ENCODE peak calls at places on chromosomes 11 and 22, in six cellular contexts. S is GM23338; T is CD4-positive, alpha-beta memory T cell; D is cardiac muscle cell; K is esophagus squamous epithelium; J is body of pancreas. Q is an unnamed sample. For H3K4me1, the result is how much of the 10 kb centered on the place peaks cover.

GRCh38 chr22:49364398-49364797 is 463.3 kb downstream of the BRD1 start:
- DNase-seq in K (no peak), J (no peak), D (no peak), S (no peak), T (no peak), Q (no peak)

GRCh38 chr11:61587951-61588695 is 7.2 kb upstream of the SYT7 start:
- DNase-seq in K (no peak), T (peak), S (peak), J (peak), D (no peak), Q (peak)

GRCh38 chr22:25111579-25112517 is 87.8 kb upstream of the CRYBB3 start:
- DNase-seq in K (no peak), D (no peak), J (peak), T (no peak), S (peak), Q (peak)

GRCh38 chr11:78228467-78228866 is 39.7 kb downstream of the USP35 start:
- DNase-seq in D (peak), J (no peak), T (peak), S (peak), K (no peak), Q (peak)

GRCh38 chr11:59266491-59266890 is 53.8 kb upstream of the MPEG1 start:
- DNase-seq in T (no peak), S (no peak), J (no peak), K (no peak), D (no peak), Q (no peak)

GRCh38 chr11:63869171-63869591 is 30.3 kb downstream of the MARK2 start:
- DNase-seq in T (no peak), D (no peak), K (no peak), J (peak), S (no peak), Q (no peak)

GRCh38 chr11:22976146-22976545 is 115.9 kb upstream of the CCDC179 start:
- DNase-seq in J (peak), D (peak), K (no peak), T (no peak), S (no peak), Q (peak)

GRCh38 chr11:84437129-84438123 is 1151.3 kb upstream of the CCDC90B start:
- DNase-seq in S (peak), K (no peak), D (no peak), T (no peak), J (peak), Q (peak)

GRCh38 chr11:131923309-131923708 is 552.9 kb downstream of the NTM start:
- DNase-seq in K (no peak), T (no peak), J (no peak), D (no peak), S (no peak), Q (no peak)

GRCh38 chr11:10122337-10123197 is 171.5 kb downstream of the SBF2 start:
- DNase-seq in J (no peak), K (no peak), D (peak), T (no peak), S (peak), Q (peak)

GRCh38 chr11:70040869-70041501 is 37.1 kb upstream of the ANO1 start:
- DNase-seq in K (no peak), D (no peak), S (no peak), T (no peak), J (no peak), Q (no peak)

GRCh38 chr22:46021577-46021976 is 44.6 kb upstream of the WNT7B start:
- DNase-seq in T (no peak), K (no peak), S (no peak), J (peak), D (no peak), Q (no peak)

GRCh38 chr11:68550485-68550817 is 89.9 kb downstream of the PPP6R3 start:
- DNase-seq in S (no peak), J (no peak), D (peak), K (no peak), T (no peak), Q (no peak)

GRCh38 chr11:7622731-7623130 is 50.6 kb downstream of the CYB5R2 start:
- DNase-seq in K (no peak), T (no peak), S (no peak), J (no peak), D (no peak), Q (no peak)

GRCh38 chr11:99773646-99774045 is 752.9 kb downstream of the CNTN5 start:
- DNase-seq in T (no peak), J (no peak), D (peak), K (no peak), S (no peak), Q (peak)

GRCh38 chr22:30228509-30229359 is 17.8 kb downstream of the LIF start:
- DNase-seq in K (no peak), T (no peak), J (no peak), S (no peak), D (no peak), Q (peak)

DNA sequence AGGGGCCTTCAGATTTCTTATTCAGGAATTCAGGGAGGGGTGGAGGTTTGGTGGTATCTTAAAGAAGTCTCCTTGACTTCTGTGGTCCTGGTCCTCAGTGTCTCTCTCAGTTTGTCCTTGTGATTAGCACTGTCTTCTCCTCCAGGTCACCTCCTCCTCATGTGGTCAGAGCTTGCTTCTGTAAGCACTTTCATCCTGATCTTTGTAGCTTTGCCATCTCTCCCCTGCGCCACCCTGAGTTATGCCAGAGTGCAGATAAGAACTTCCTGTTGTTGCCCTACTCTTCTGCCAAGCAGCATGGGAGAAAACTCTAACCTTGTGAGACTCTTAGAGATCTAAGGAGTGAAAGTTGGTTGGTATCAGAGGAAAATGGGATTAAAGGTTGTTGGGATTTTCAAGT is 30.9 kb downstream of the MICAL2 start:
- DNase-seq in T (no peak), K (no peak), D (no peak), S (no peak), J (no peak), Q (no peak)
- H3K4me1 ChIP-seq in T (half or more), K (half or more), D (under half), S (under half), J (under half), Q (under half)

GRCh38 chr11:130177782-130178181 is 18.2 kb downstream of the ST14 start:
- DNase-seq in S (no peak), T (no peak), D (no peak), K (no peak), J (no peak), Q (no peak)
- H3K4me1 ChIP-seq in S (under half), T (under half), D (under half), K (half or more), J (half or more), Q (under half)

GRCh38 chr11:133713844-133714243 is 131.5 kb downstream of the SPATA19 start:
- DNase-seq in J (no peak), K (no peak), D (no peak), T (no peak), S (no peak), Q (no peak)
- H3K4me1 ChIP-seq in J (under half), K (under half), D (under half), T (under half), S (under half), Q (under half)

GRCh38 chr11:121111053-121111724 is 10.1 kb downstream of the TECTA start:
- DNase-seq in S (no peak), J (no peak), D (no peak), K (no peak), T (no peak), Q (no peak)

GRCh38 chr11:121112498-121113455 is 11.7 kb downstream of the TECTA start:
- DNase-seq in J (peak), T (peak), S (peak), D (peak), K (no peak), Q (peak)

GRCh38 chr11:121106812-121107211 is 5.8 kb downstream of the TECTA start:
- DNase-seq in S (no peak), J (no peak), K (no peak), T (no peak), D (no peak), Q (no peak)

GRCh38 chr11:121108413-121108812 is 7.4 kb downstream of the TECTA start:
- DNase-seq in S (no peak), T (no peak), J (no peak), D (no peak), K (no peak), Q (no peak)

GRCh38 chr11:121109916-121110656 is 9.0 kb downstream of the TECTA start:
- DNase-seq in S (no peak), J (no peak), D (no peak), T (no peak), K (no peak), Q (peak)
- H3K4me1 ChIP-seq in S (under half), J (under half), D (under half), T (under half), K (under half), Q (under half)

GRCh38 chr22:38219644-38220043 is 17.9 kb downstream of the MAFF start:
- DNase-seq in K (no peak), S (no peak), T (no peak), J (no peak), D (no peak), Q (no peak)

GRCh38 chr22:38221407-38221806 is 19.6 kb downstream of the MAFF start:
- DNase-seq in S (no peak), D (no peak), K (no peak), T (no peak), J (no peak), Q (no peak)

GRCh38 chr22:38220653-38221386 is 19.0 kb downstream of the MAFF start:
- DNase-seq in J (no peak), T (no peak), S (no peak), K (no peak), D (no peak), Q (no peak)

GRCh38 chr22:38218661-38219331 is 17.0 kb downstream of the MAFF start:
- DNase-seq in S (peak), J (peak), T (peak), D (peak), K (no peak), Q (peak)

GRCh38 chr22:38220163-38220562 is 18.4 kb downstream of the MAFF start:
- DNase-seq in J (no peak), K (no peak), T (no peak), S (no peak), D (no peak), Q (no peak)
- H3K4me1 ChIP-seq in J (under half), K (half or more), T (under half), S (under half), D (under half), Q (under half)